ENCODE peak calls at places on chromosomes 13 and 19, in seven cellular contexts. G, O, L, S, T, N and B are unnamed samples.

GRCh38 chr19:19582471-19582870 is 36.0 kb downstream of the PBX4 start:
- DNase-seq in G (no peak), O (no peak), L (no peak), S (no peak), T (no peak), N (no peak), B (no peak)

GRCh38 chr13:113088691-113089020 is 16.9 kb upstream of the F7 start:
- DNase-seq in G (no peak), O (no peak), L (no peak), S (no peak), T (no peak), N (no peak), B (no peak)

GRCh38 chr13:98910501-98910951 is 67.3 kb downstream of the DOCK9 start:
- DNase-seq in G (peak), O (peak), L (peak), S (peak), T (no peak), N (no peak), B (peak)

GRCh38 chr19:16193466-16193865 is 4.2 kb upstream of the AP1M1 start:
- DNase-seq in G (no peak), O (no peak), L (no peak), S (no peak), T (no peak), N (no peak), B (no peak)

GRCh38 chr13:84255226-84255625 is 373.0 kb upstream of the SLITRK1 start:
- DNase-seq in G (no peak), O (no peak), L (no peak), S (no peak), T (no peak), N (no peak), B (no peak)

GRCh38 chr19:42683917-42684513 is 56.3 kb downstream of the PSG3 start:
- DNase-seq in G (peak), O (peak), L (peak), S (peak), T (no peak), N (no peak), B (peak)

GRCh38 chr13:108155185-108156106 is 59.9 kb downstream of the LIG4 start:
- DNase-seq in G (peak), O (peak), L (peak), S (peak), T (peak), N (peak), B (peak)

GRCh38 chr13:46663644-46664043 is 110.7 kb downstream of the LRCH1 start:
- DNase-seq in G (no peak), O (no peak), L (no peak), S (no peak), T (no peak), N (no peak), B (peak)

GRCh38 chr19:42436006-42436405 is 6.7 kb downstream of the CXCL17 start:
- DNase-seq in G (peak), O (no peak), L (no peak), S (no peak), T (no peak), N (no peak), B (no peak)

GRCh38 chr13:90872491-90873025 is 474.9 kb upstream of the MIR17HG start:
- DNase-seq in G (no peak), O (no peak), L (no peak), S (no peak), T (no peak), N (no peak), B (no peak)

GRCh38 chr13:109162248-109163051 is 533.0 kb downstream of the MYO16 start:
- DNase-seq in G (no peak), O (no peak), L (no peak), S (no peak), T (peak), N (no peak), B (no peak)

GRCh38 chr19:9528757-9529336 is 9.6 kb downstream of the ZNF426 start:
- DNase-seq in G (peak), O (no peak), L (peak), S (no peak), T (no peak), N (no peak), B (peak)

GRCh38 chr19:41922220-41922576 is 6.1 kb downstream of the ERFL start:
- DNase-seq in G (no peak), O (no peak), L (no peak), S (no peak), T (no peak), N (no peak), B (no peak)

GRCh38 chr19:899363-900301 is 6.3 kb downstream of the RNU6-9 start:
- DNase-seq in G (no peak), O (no peak), L (no peak), S (no peak), T (no peak), N (no peak), B (no peak)

GRCh38 chr19:14031719-14032480 is at the start of gene IL27RA:
- DNase-seq in G (peak), O (peak), L (peak), S (peak), T (no peak), N (peak), B (peak)